ENCODE peak calls at places on chromosome 13, in nine cellular contexts. Z is OCI-LY7; U is cardiac muscle cell; J is fibroblast of the aortic adventitia; S is ovary; M is HFF-Myc; C is activated CD8-positive, alpha-beta T cell treated with anti-CD3 and anti-CD28 coated beads for 36 hours; X is NB4; T is choroid plexus epithelial cell. B is an unnamed sample.

GRCh38 chr13:46321494-46322225 is 65.4 kb downstream of the RUBCNL start:
- DNase-seq in Z (peak; percentile 84), U (peak; percentile 78), J (peak; percentile 82), S (no peak), M (peak; percentile 12), C (peak; percentile 90), X (peak; percentile 88), T (peak; percentile 80), B (peak; percentile 74)

GRCh38 chr13:66106246-66106645 is 1123.9 kb downstream of the PCDH9 start:
- DNase-seq in Z (no peak), U (no peak), J (no peak), S (no peak), M (no peak), C (no peak), X (no peak), T (no peak), B (no peak)

GRCh38 chr13:59562924-59563323 is 600.8 kb downstream of the DIAPH3 start:
- DNase-seq in Z (no peak), U (no peak), J (no peak), S (no peak), M (no peak), C (no peak), X (no peak), T (no peak), B (no peak)

GRCh38 chr13:83423361-83423760 is 458.9 kb downstream of the SLITRK1 start:
- DNase-seq in Z (no peak), U (no peak), J (no peak), S (no peak), M (no peak), C (no peak), X (no peak), T (no peak), B (no peak)

GRCh38 chr13:69948016-69948415 is 159.6 kb upstream of the ATXN8OS start:
- DNase-seq in Z (no peak), U (no peak), J (no peak), S (no peak), M (no peak), C (no peak), X (no peak), T (no peak), B (peak; percentile 18)

GRCh38 chr13:108597943-108598342 is 31.5 kb upstream of the MYO16 start:
- DNase-seq in Z (no peak), U (no peak), J (no peak), S (no peak), M (peak; percentile 2), C (no peak), X (no peak), T (peak; percentile 5), B (no peak)

GRCh38 chr13:87671824-87672603 is 843 bp downstream of the SLITRK5 start:
- DNase-seq in Z (peak; percentile 66), U (no peak), J (no peak), S (no peak), M (no peak), C (no peak), X (no peak), T (no peak), B (peak; percentile 18)

GRCh38 chr13:54928071-54928470 is 1899.5 kb downstream of the OLFM4 start:
- DNase-seq in Z (no peak), U (no peak), J (no peak), S (no peak), M (no peak), C (no peak), X (no peak), T (no peak), B (no peak)

GRCh38 chr13:63161219-63161618 is 1745.6 kb upstream of the PCDH20 start:
- DNase-seq in Z (no peak), U (no peak), J (no peak), S (no peak), M (no peak), C (no peak), X (no peak), T (peak; percentile 11), B (no peak)

GRCh38 chr13:92384410-92384809 is 842.2 kb upstream of the GPC6 start:
- DNase-seq in Z (no peak), U (no peak), J (no peak), S (no peak), M (no peak), C (no peak), X (no peak), T (no peak), B (no peak)

GRCh38 chr13:109747524-109747923 is 38.9 kb downstream of the IRS2 start:
- DNase-seq in Z (no peak), U (no peak), J (no peak), S (no peak), M (no peak), C (no peak), X (peak; percentile 65), T (peak; percentile 60), B (no peak)

GRCh38 chr13:93231867-93232266 is 5.3 kb downstream of the GPC6 start:
- DNase-seq in Z (no peak), U (no peak), J (no peak), S (no peak), M (no peak), C (no peak), X (no peak), T (peak; percentile 9), B (no peak)

GRCh38 chr13:30757026-30757425 is 21.7 kb downstream of the ALOX5AP start:
- DNase-seq in Z (no peak), U (peak; percentile 40), J (no peak), S (no peak), M (no peak), C (no peak), X (no peak), T (no peak), B (no peak)

GRCh38 chr13:41502676-41503075 is 45.3 kb downstream of the RGCC start:
- DNase-seq in Z (peak; percentile 99), U (no peak), J (no peak), S (no peak), M (no peak), C (peak; percentile 41), X (no peak), T (no peak), B (no peak)

GRCh38 chr13:51834581-51835158 is 10.3 kb downstream of the TMEM272 start:
- DNase-seq in Z (no peak), U (no peak), J (no peak), S (no peak), M (no peak), C (no peak), X (no peak), T (no peak), B (no peak)

GRCh38 chr13:48504606-48505369 is 28.1 kb downstream of the RCBTB2 start:
- DNase-seq in Z (no peak), U (no peak), J (no peak), S (no peak), M (no peak), C (peak; percentile 42), X (peak; percentile 44), T (no peak), B (no peak)

GRCh38 chr13:61148211-61148610 is 267.4 kb downstream of the PCDH20 start:
- DNase-seq in Z (no peak), U (no peak), J (no peak), S (no peak), M (no peak), C (no peak), X (no peak), T (no peak), B (no peak)

GRCh38 chr13:100392709-100393630 is 195.6 kb downstream of the GGACT start:
- DNase-seq in Z (no peak), U (peak; percentile 99), J (peak; percentile 100), S (peak; percentile 76), M (peak; percentile 99), C (peak; percentile 88), X (peak; percentile 98), T (peak; percentile 100), B (peak; percentile 28)

GRCh38 chr13:113211774-113212173 is 2.4 kb downstream of the CUL4A start:
- DNase-seq in Z (peak; percentile 7), U (no peak), J (no peak), S (no peak), M (no peak), C (peak; percentile 50), X (peak; percentile 61), T (no peak), B (no peak)
- TF ChIP-seq CTCF in Z (peak; percentile 35), U (no peak), J (no peak), S (no peak), M (peak; percentile 29), C (no peak), X (peak; percentile 37), T (peak; percentile 44), B (no peak)

GRCh38 chr13:76886005-76886291 is 257 bp downstream of the KCTD12 start:
- DNase-seq in Z (no peak), U (no peak), J (no peak), S (no peak), M (no peak), C (peak; percentile 49), X (no peak), T (no peak), B (no peak)

GRCh38 chr13:76887070-76887563 is 912 bp upstream of the KCTD12 start:
- DNase-seq in Z (no peak), U (peak; percentile 17), J (no peak), S (peak; percentile 12), M (no peak), C (no peak), X (no peak), T (no peak), B (no peak)

GRCh38 chr13:76885203-76886004 is 801 bp downstream of the KCTD12 start:
- DNase-seq in Z (peak; percentile 36), U (peak; percentile 80), J (peak; percentile 76), S (peak; percentile 77), M (peak; percentile 33), C (peak; percentile 66), X (peak; percentile 74), T (peak; percentile 86), B (peak; percentile 71)

GRCh38 chr13:76884571-76885202 is 1.5 kb downstream of the KCTD12 start:
- DNase-seq in Z (no peak), U (peak; percentile 51), J (peak; percentile 67), S (peak; percentile 34), M (peak; percentile 21), C (peak; percentile 14), X (peak; percentile 41), T (peak; percentile 60), B (no peak)

GRCh38 chr13:76886292-76887061 is at the start of gene KCTD12:
- DNase-seq in Z (peak; percentile 64), U (peak; percentile 94), J (peak; percentile 84), S (peak; percentile 79), M (peak; percentile 35), C (peak; percentile 78), X (peak; percentile 83), T (peak; percentile 93), B (peak; percentile 81)
- TF ChIP-seq CTCF in Z (peak; percentile 24), U (peak; percentile 36), J (peak; percentile 29), S (no peak), M (no peak), C (no peak), X (peak; percentile 5), T (peak; percentile 19), B (peak; percentile 58)

DNA sequence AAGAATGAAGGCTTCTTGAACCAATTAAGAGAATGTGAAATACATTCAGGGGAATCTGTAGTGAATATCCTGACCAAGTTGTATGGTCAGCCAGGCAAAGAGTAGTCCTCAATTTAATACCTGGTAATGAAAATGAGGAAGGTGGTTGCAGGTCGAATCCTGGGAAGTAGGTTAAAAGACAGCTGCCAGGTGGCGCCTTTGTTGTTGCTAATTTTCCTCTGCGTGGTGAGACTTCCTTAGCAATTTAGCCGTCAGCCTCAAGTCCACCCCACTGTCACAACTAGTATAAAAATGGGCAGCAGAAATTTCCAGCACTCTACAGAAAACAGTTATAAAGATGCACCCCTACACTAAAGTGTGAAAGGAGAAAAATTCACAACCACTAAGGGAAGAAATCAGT is 235.7 kb downstream of the NHLRC3 start:
- DNase-seq in Z (peak; percentile 47), U (peak; percentile 26), J (peak; percentile 38), S (no peak), M (no peak), C (peak; percentile 4), X (peak; percentile 46), T (peak; percentile 52), B (peak; percentile 13)
- TF ChIP-seq CTCF in Z (peak; percentile 69), U (peak; percentile 12), J (no peak), S (no peak), M (no peak), C (no peak), X (peak; percentile 16), T (peak; percentile 50), B (peak; percentile 20)

GRCh38 chr13:40319699-40320586 is 346.5 kb downstream of the FOXO1 start:
- DNase-seq in Z (no peak), U (no peak), J (no peak), S (no peak), M (no peak), C (peak; percentile 43), X (no peak), T (no peak), B (no peak)
- TF ChIP-seq CTCF in Z (no peak), U (no peak), J (no peak), S (no peak), M (no peak), C (no peak), X (no peak), T (no peak), B (no peak)